ENCODE peak calls at places on chromosome X, in five cellular contexts. R is MM.1S, Y is AG04450, H is psoas muscle, E is PC-3. P is an unnamed sample. For H3K27me3, the result is how much of the 10 kb centered on the place peaks cover.

GRCh38 chrX:80578518-80579105 is 158.4 kb downstream of the TENT5D start:
- DNase-seq in R (peak), Y (no peak), H (no peak), E (peak), P (no peak)

GRCh38 chrX:37361596-37361995 is 12.4 kb downstream of the PRRG1 start:
- DNase-seq in R (no peak), Y (no peak), H (no peak), E (no peak), P (no peak)

GRCh38 chrX:126342859-126343258 is 176.8 kb upstream of the DCAF12L2 start:
- DNase-seq in R (no peak), Y (no peak), H (no peak), E (no peak), P (no peak)

GRCh38 chrX:7801706-7802105 is 41.3 kb upstream of the VCX start:
- DNase-seq in R (no peak), Y (no peak), H (no peak), E (no peak), P (no peak)

GRCh38 chrX:39144323-39144722 is 343.1 kb downstream of the MID1IP1 start:
- DNase-seq in R (no peak), Y (no peak), H (no peak), E (no peak), P (no peak)

GRCh38 chrX:103613362-103613761 is 5.6 kb downstream of the TCEAL3 start:
- DNase-seq in R (no peak), Y (peak), H (no peak), E (no peak), P (no peak)

GRCh38 chrX:115988825-115989224 is 181.7 kb upstream of the AGTR2 start:
- DNase-seq in R (no peak), Y (no peak), H (no peak), E (peak), P (no peak)

GRCh38 chrX:109643687-109644086 is 18.7 kb upstream of the KCNE5 start:
- DNase-seq in R (no peak), Y (no peak), H (no peak), E (no peak), P (no peak)

GRCh38 chrX:25810202-25810601 is 327.9 kb upstream of the MAGEB18 start:
- DNase-seq in R (no peak), Y (peak), H (no peak), E (peak), P (no peak)

GRCh38 chrX:44874481-44875184 is 1.6 kb downstream of the KDM6A start:
- DNase-seq in R (peak), Y (no peak), H (no peak), E (peak), P (peak)

GRCh38 chrX:7088968-7089615 is 58.4 kb upstream of the STS start:
- DNase-seq in R (peak), Y (no peak), H (no peak), E (peak), P (peak)

GRCh38 chrX:46140272-46140671 is 404.9 kb downstream of the ZNF674 start:
- DNase-seq in R (no peak), Y (no peak), H (no peak), E (no peak), P (no peak)

GRCh38 chrX:120271218-120271617 is 20.6 kb downstream of the ZBTB33 start:
- DNase-seq in R (no peak), Y (no peak), H (no peak), E (peak), P (no peak)

GRCh38 chrX:16711219-16712115 is 1.0 kb downstream of the CTPS2 start:
- DNase-seq in R (no peak), Y (no peak), H (peak), E (peak), P (no peak)

GRCh38 chrX:85024562-85024961 is 20.9 kb downstream of the APOOL start:
- DNase-seq in R (no peak), Y (no peak), H (no peak), E (no peak), P (no peak)

GRCh38 chrX:145609951-145610511 is 207.6 kb upstream of the SLITRK2 start:
- DNase-seq in R (no peak), Y (peak), H (no peak), E (peak), P (no peak)

GRCh38 chrX:108001218-108001814 is 19.1 kb upstream of the TEX13B start:
- DNase-seq in R (peak), Y (peak), H (no peak), E (peak), P (no peak)

GRCh38 chrX:136870064-136870463 is 10.5 kb downstream of the RBMX start:
- DNase-seq in R (no peak), Y (no peak), H (no peak), E (no peak), P (no peak)

GRCh38 chrX:17655232-17656034 is 81.9 kb upstream of the SCML1 start:
- DNase-seq in R (no peak), Y (no peak), H (no peak), E (no peak), P (no peak)

GRCh38 chrX:106802063-106802387 is 448 bp upstream of the TBC1D8B start:
- DNase-seq in R (no peak), Y (no peak), H (no peak), E (no peak), P (no peak)

GRCh38 chrX:2690856-2691542 is at the start of gene CD99:
- DNase-seq in R (peak), Y (peak), H (peak), E (peak), P (peak)

GRCh38 chrX:20654596-20655106 is 387.9 kb upstream of the RPS6KA3 start:
- DNase-seq in R (no peak), Y (no peak), H (no peak), E (peak), P (no peak)

GRCh38 chrX:47723689-47724088 is 64.7 kb upstream of the UXT start:
- DNase-seq in R (peak), Y (no peak), H (no peak), E (no peak), P (no peak)

GRCh38 chrX:37652053-37652452 is 33.5 kb upstream of the XK start:
- DNase-seq in R (peak), Y (no peak), H (no peak), E (peak), P (no peak)

GRCh38 chrX:19225906-19226305 is 103.6 kb upstream of the ADGRG2 start:
- DNase-seq in R (peak), Y (no peak), H (no peak), E (peak), P (no peak)

GRCh38 chrX:119240356-119240755 is 4.3 kb downstream of the PGRMC1 start:
- DNase-seq in R (no peak), Y (no peak), H (no peak), E (peak), P (no peak)

GRCh38 chrX:119885554-119886428 is 9.9 kb upstream of the AKAP14 start:
- DNase-seq in R (peak), Y (no peak), H (no peak), E (peak), P (no peak)

GRCh38 chrX:45623266-45623665 is 422.6 kb upstream of the DIPK2B start:
- DNase-seq in R (no peak), Y (peak), H (no peak), E (peak), P (no peak)

GRCh38 chrX:42704454-42704853 is 73.5 kb downstream of the PPP1R2C start:
- DNase-seq in R (no peak), Y (no peak), H (no peak), E (no peak), P (no peak)

GRCh38 chrX:63754141-63754859 is 30.7 kb downstream of the ARHGEF9 start:
- DNase-seq in R (no peak), Y (no peak), H (no peak), E (no peak), P (no peak)

GRCh38 chrX:104112326-104112951 is at the start of gene ZCCHC18:
- DNase-seq in R (peak), Y (no peak), H (peak), E (peak), P (peak)

GRCh38 chrX:16188687-16189086 is 21.4 kb downstream of the MAGEB17 start:
- DNase-seq in R (no peak), Y (no peak), H (no peak), E (peak), P (no peak)

GRCh38 chrX:66017659-66018170 is 22.2 kb downstream of the VSIG4 start:
- DNase-seq in R (no peak), Y (no peak), H (no peak), E (no peak), P (no peak)
- H3K27ac ChIP-seq in R (no peak), Y (no peak), H (no peak), E (no peak), P (no peak)

GRCh38 chrX:97315939-97316338 is 432.2 kb downstream of the RPA4 start:
- DNase-seq in R (no peak), Y (no peak), H (no peak), E (peak), P (no peak)
- TF ChIP-seq CTCF in R (peak), Y (no peak), H (peak), E (peak), P (no peak)

GRCh38 chrX:34562006-34562405 is 95.1 kb downstream of the TMEM47 start:
- DNase-seq in R (no peak), Y (no peak), H (no peak), E (no peak), P (no peak)

GRCh38 chrX:34559325-34559724 is 97.8 kb downstream of the TMEM47 start:
- DNase-seq in R (peak), Y (no peak), H (no peak), E (no peak), P (no peak)

GRCh38 chrX:34563809-34564208 is 93.3 kb downstream of the TMEM47 start:
- DNase-seq in R (no peak), Y (no peak), H (no peak), E (peak), P (no peak)

GRCh38 chrX:34560180-34560579 is 96.9 kb downstream of the TMEM47 start:
- DNase-seq in R (no peak), Y (no peak), H (no peak), E (no peak), P (no peak)

DNA sequence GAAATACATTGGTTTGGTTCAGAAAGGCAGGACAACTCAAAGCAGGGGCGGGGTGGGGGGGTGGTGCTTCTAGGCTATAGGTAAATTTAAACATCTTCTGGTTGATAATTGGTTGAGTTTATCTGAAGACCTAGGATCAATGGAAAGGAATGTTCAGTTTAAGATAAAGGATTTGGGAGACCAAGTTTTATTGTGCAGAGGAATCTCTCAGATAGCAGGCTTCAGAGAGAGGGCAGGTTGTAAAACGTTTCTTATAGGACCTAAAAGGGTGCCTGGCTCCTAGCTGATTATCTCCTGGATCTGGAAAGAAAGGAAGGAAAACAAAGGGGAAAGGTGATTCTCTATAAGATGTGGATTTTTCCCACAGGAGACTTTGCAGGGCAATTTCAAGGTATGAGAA is 94.0 kb downstream of the TMEM47 start:
- DNase-seq in R (no peak), Y (no peak), H (no peak), E (no peak), P (no peak)
- H3K27me3 ChIP-seq in R (under half), Y (under half), H (under half), E (under half), P (under half)

GRCh38 chrX:154372612-154373022 is 1.8 kb downstream of the FLNA start:
- DNase-seq in R (no peak), Y (no peak), H (no peak), E (no peak), P (no peak)
- H3K27ac ChIP-seq in R (no peak), Y (peak), H (peak), E (no peak), P (no peak)

GRCh38 chrX:150360331-150360730 is 2.8 kb upstream of the MAMLD1 start:
- DNase-seq in R (no peak), Y (no peak), H (no peak), E (no peak), P (no peak)

GRCh38 chrX:150361777-150362351 is 1.3 kb upstream of the MAMLD1 start:
- DNase-seq in R (no peak), Y (no peak), H (peak), E (peak), P (no peak)

GRCh38 chrX:150362599-150363481 is at the start of gene MAMLD1:
- DNase-seq in R (peak), Y (no peak), H (peak), E (peak), P (peak)

GRCh38 chrX:150363561-150364346 is 637 bp downstream of the MAMLD1 start:
- DNase-seq in R (no peak), Y (no peak), H (peak), E (peak), P (no peak)

GRCh38 chrX:150361070-150361776 is 1.9 kb upstream of the MAMLD1 start:
- DNase-seq in R (no peak), Y (no peak), H (no peak), E (peak), P (no peak)
- TF ChIP-seq CTCF in R (no peak), Y (peak), H (no peak), E (no peak), P (no peak)

GRCh38 chrX:114582264-114582632 is 1.6 kb upstream of the HTR2C start:
- DNase-seq in R (no peak), Y (no peak), H (no peak), E (no peak), P (no peak)

GRCh38 chrX:114582698-114583395 is 1.0 kb upstream of the HTR2C start:
- DNase-seq in R (no peak), Y (no peak), H (no peak), E (no peak), P (no peak)

GRCh38 chrX:114583646-114584433 is at the start of gene HTR2C:
- DNase-seq in R (no peak), Y (no peak), H (no peak), E (no peak), P (no peak)

GRCh38 chrX:114584434-114584943 is 603 bp downstream of the HTR2C start:
- DNase-seq in R (no peak), Y (no peak), H (no peak), E (no peak), P (no peak)

DNA sequence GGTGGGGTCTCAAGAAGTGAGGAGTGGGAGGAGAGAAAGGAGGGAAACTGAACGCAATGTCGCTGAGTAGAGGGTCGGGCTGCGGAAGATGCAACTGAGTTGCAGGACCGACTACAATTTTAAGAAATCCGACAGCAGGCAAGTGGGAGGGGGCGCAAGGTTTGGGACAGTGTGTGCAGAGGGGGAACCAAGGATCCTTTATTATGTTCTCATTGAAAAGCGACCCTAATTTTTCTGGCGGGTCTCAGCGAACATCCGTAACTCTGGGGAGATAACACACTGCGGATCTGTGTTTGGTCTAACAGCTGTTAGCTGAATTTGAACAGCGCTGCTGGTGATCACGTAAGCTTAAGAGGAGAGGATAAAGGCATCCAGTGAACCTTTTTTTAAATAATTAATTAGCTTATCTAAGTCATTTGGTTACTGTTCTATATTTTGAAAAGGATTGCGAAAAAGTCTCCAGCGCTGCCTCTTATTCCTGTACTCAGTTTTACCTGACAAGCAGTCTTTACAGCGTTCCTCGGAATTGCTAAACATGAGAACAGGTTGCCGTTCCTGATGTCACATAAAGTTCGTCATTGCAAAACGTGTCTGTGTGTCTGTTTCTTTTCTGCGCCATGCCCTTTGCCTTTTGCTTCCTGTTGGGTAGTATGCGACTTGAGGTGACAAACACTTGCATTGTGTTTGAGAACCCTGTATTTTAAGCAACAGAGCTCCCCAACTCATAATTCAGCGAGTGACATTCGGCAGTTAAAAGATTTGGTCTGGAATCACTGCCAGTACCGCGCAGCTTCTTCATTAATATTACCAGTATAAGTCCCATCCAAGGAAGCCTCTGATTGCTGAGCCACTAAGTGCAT is 1.3 kb downstream of the HTR2C start:
- DNase-seq in R (no peak), Y (no peak), H (no peak), E (no peak), P (no peak)
- H3K27me3 ChIP-seq in R (under half), Y (under half), H (under half), E (under half), P (under half)

GRCh38 chrX:13376857-13377441 is 57.1 kb upstream of the ATXN3L start:
- DNase-seq in R (no peak), Y (peak), H (no peak), E (peak), P (no peak)
- H3K27ac ChIP-seq in R (no peak), Y (peak), H (peak), E (peak), P (no peak)

GRCh38 chrX:26848511-26848910 is 614.6 kb downstream of the PPP4R3C start:
- DNase-seq in R (no peak), Y (no peak), H (no peak), E (no peak), P (no peak)

DNA sequence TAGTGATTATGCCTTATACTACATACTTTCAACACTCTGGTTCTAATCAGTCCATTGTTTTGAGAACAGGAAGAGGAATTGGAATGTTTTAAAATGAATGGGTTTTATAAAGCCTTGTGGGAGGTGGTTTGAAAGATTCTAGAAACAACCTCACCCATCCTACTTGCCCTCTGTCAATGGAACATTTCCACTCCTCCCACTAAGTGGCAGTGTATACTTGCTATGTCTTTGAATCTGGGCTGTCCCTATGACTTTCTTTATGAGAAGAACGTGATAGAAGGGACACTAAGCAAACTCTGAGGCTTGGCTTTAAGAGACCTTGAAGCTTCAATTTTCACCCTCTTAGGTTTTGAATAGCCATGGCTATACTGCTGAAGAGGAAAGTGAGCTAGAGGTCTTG is 611.2 kb downstream of the PPP4R3C start:
- DNase-seq in R (peak), Y (no peak), H (no peak), E (peak), P (no peak)
- TF ChIP-seq CTCF in R (no peak), Y (no peak), H (no peak), E (no peak), P (no peak)

P was measured in CD4-positive, alpha-beta T cell.